ENCODE peak calls at places on chromosomes 16 and 17, in eight cellular contexts. One of them, this sample, is unnamed.

GRCh38 chr17:68377771-68378201 is 79.5 kb downstream of the WIPI1 start:
- DNase-seq in A549: no peak
- DNase-seq in heart right ventricle: no peak
- DNase-seq in GM10248: no peak
- DNase-seq in fibroblast of mammary gland: no peak
- DNase-seq in retinal pigment epithelial cell: no peak
- DNase-seq in transverse colon: no peak
- DNase-seq in fibroblast of lung: no peak
- DNase-seq in this sample: no peak

GRCh38 chr17:63835167-63835720 is 7.2 kb downstream of the SMARCD2 start:
- DNase-seq in A549: no peak
- DNase-seq in heart right ventricle: no peak
- DNase-seq in GM10248: no peak
- DNase-seq in fibroblast of mammary gland: no peak
- DNase-seq in retinal pigment epithelial cell: no peak
- DNase-seq in transverse colon: no peak
- DNase-seq in fibroblast of lung: no peak
- DNase-seq in this sample: no peak

GRCh38 chr16:529012-529575 is 1.6 kb downstream of the CAPN15 start:
- DNase-seq in A549: no peak
- DNase-seq in heart right ventricle: no peak
- DNase-seq in GM10248: no peak
- DNase-seq in fibroblast of mammary gland: peak
- DNase-seq in retinal pigment epithelial cell: no peak
- DNase-seq in transverse colon: peak
- DNase-seq in fibroblast of lung: no peak
- DNase-seq in this sample: no peak

GRCh38 chr16:86072328-86073102 is 173.6 kb downstream of the IRF8 start:
- DNase-seq in A549: peak
- DNase-seq in heart right ventricle: peak
- DNase-seq in GM10248: peak
- DNase-seq in fibroblast of mammary gland: peak
- DNase-seq in retinal pigment epithelial cell: peak
- DNase-seq in transverse colon: peak
- DNase-seq in fibroblast of lung: peak
- DNase-seq in this sample: peak

GRCh38 chr16:10982430-10983174 is 38.2 kb downstream of the CLEC16A start:
- DNase-seq in A549: no peak
- DNase-seq in heart right ventricle: peak
- DNase-seq in GM10248: peak
- DNase-seq in fibroblast of mammary gland: peak
- DNase-seq in retinal pigment epithelial cell: no peak
- DNase-seq in transverse colon: no peak
- DNase-seq in fibroblast of lung: no peak
- DNase-seq in this sample: no peak

GRCh38 chr17:50514936-50515702 is 6.9 kb downstream of the MYCBPAP start:
- DNase-seq in A549: no peak
- DNase-seq in heart right ventricle: no peak
- DNase-seq in GM10248: no peak
- DNase-seq in fibroblast of mammary gland: peak
- DNase-seq in retinal pigment epithelial cell: no peak
- DNase-seq in transverse colon: no peak
- DNase-seq in fibroblast of lung: no peak
- DNase-seq in this sample: no peak

GRCh38 chr17:29176500-29177351 is 3.5 kb downstream of the MYO18A start:
- DNase-seq in A549: peak
- DNase-seq in heart right ventricle: no peak
- DNase-seq in GM10248: peak
- DNase-seq in fibroblast of mammary gland: peak
- DNase-seq in retinal pigment epithelial cell: no peak
- DNase-seq in transverse colon: peak
- DNase-seq in fibroblast of lung: peak
- DNase-seq in this sample: peak

GRCh38 chr16:80449332-80449731 is 91.5 kb upstream of the DYNLRB2 start:
- DNase-seq in A549: no peak
- DNase-seq in heart right ventricle: no peak
- DNase-seq in GM10248: no peak
- DNase-seq in fibroblast of mammary gland: no peak
- DNase-seq in retinal pigment epithelial cell: no peak
- DNase-seq in transverse colon: no peak
- DNase-seq in fibroblast of lung: no peak
- DNase-seq in this sample: no peak

GRCh38 chr17:15969463-15969862 is 24.5 kb downstream of the ADORA2B start:
- DNase-seq in A549: no peak
- DNase-seq in heart right ventricle: no peak
- DNase-seq in GM10248: no peak
- DNase-seq in fibroblast of mammary gland: no peak
- DNase-seq in retinal pigment epithelial cell: no peak
- DNase-seq in transverse colon: no peak
- DNase-seq in fibroblast of lung: no peak
- DNase-seq in this sample: no peak

GRCh38 chr16:11038777-11039176 is 94.4 kb downstream of the CLEC16A start:
- DNase-seq in A549: no peak
- DNase-seq in heart right ventricle: no peak
- DNase-seq in GM10248: no peak
- DNase-seq in fibroblast of mammary gland: no peak
- DNase-seq in retinal pigment epithelial cell: no peak
- DNase-seq in transverse colon: peak
- DNase-seq in fibroblast of lung: no peak
- DNase-seq in this sample: no peak

GRCh38 chr17:17499402-17500145 is 3.4 kb upstream of the RASD1 start:
- DNase-seq in A549: no peak
- DNase-seq in heart right ventricle: no peak
- DNase-seq in GM10248: no peak
- DNase-seq in fibroblast of mammary gland: no peak
- DNase-seq in retinal pigment epithelial cell: no peak
- DNase-seq in transverse colon: no peak
- DNase-seq in fibroblast of lung: no peak
- DNase-seq in this sample: no peak

GRCh38 chr17:31858647-31859486 is at the start of gene COPRS:
- DNase-seq in A549: peak
- DNase-seq in heart right ventricle: peak
- DNase-seq in GM10248: peak
- DNase-seq in fibroblast of mammary gland: peak
- DNase-seq in retinal pigment epithelial cell: no peak
- DNase-seq in transverse colon: peak
- DNase-seq in fibroblast of lung: peak
- DNase-seq in this sample: peak

GRCh38 chr16:1727651-1728624 is 21.9 kb downstream of the MAPK8IP3 start:
- DNase-seq in A549: no peak
- DNase-seq in heart right ventricle: no peak
- DNase-seq in GM10248: no peak
- DNase-seq in fibroblast of mammary gland: no peak
- DNase-seq in retinal pigment epithelial cell: no peak
- DNase-seq in transverse colon: no peak
- DNase-seq in fibroblast of lung: no peak
- DNase-seq in this sample: no peak

GRCh38 chr16:2025878-2026460 is 733 bp upstream of the NHERF2 start:
- DNase-seq in A549: no peak
- DNase-seq in heart right ventricle: peak
- DNase-seq in GM10248: no peak
- DNase-seq in fibroblast of mammary gland: no peak
- DNase-seq in retinal pigment epithelial cell: no peak
- DNase-seq in transverse colon: no peak
- DNase-seq in fibroblast of lung: no peak
- DNase-seq in this sample: no peak

GRCh38 chr16:57815987-57816745 is 13.9 kb upstream of the KIFC3 start:
- DNase-seq in A549: peak
- DNase-seq in heart right ventricle: peak
- DNase-seq in GM10248: peak
- DNase-seq in fibroblast of mammary gland: peak
- DNase-seq in retinal pigment epithelial cell: peak
- DNase-seq in transverse colon: peak
- DNase-seq in fibroblast of lung: peak
- DNase-seq in this sample: peak

GRCh38 chr17:6084226-6085161 is 14.3 kb downstream of the WSCD1 start:
- DNase-seq in A549: no peak
- DNase-seq in heart right ventricle: no peak
- DNase-seq in GM10248: no peak
- DNase-seq in fibroblast of mammary gland: no peak
- DNase-seq in retinal pigment epithelial cell: no peak
- DNase-seq in transverse colon: no peak
- DNase-seq in fibroblast of lung: peak
- DNase-seq in this sample: no peak

GRCh38 chr17:80944326-80944725 is 47.3 kb upstream of the CHMP6 start:
- DNase-seq in A549: no peak
- DNase-seq in heart right ventricle: no peak
- DNase-seq in GM10248: no peak
- DNase-seq in fibroblast of mammary gland: no peak
- DNase-seq in retinal pigment epithelial cell: no peak
- DNase-seq in transverse colon: no peak
- DNase-seq in fibroblast of lung: no peak
- DNase-seq in this sample: peak

GRCh38 chr17:48470388-48471034 is 40.5 kb upstream of the SKAP1 start:
- DNase-seq in A549: no peak
- DNase-seq in heart right ventricle: no peak
- DNase-seq in GM10248: no peak
- DNase-seq in fibroblast of mammary gland: peak
- DNase-seq in retinal pigment epithelial cell: no peak
- DNase-seq in transverse colon: no peak
- DNase-seq in fibroblast of lung: peak
- DNase-seq in this sample: no peak
- TF ChIP-seq CTCF in A549: no peak
- TF ChIP-seq CTCF in heart right ventricle: no peak
- TF ChIP-seq CTCF in GM10248: no peak
- TF ChIP-seq CTCF in fibroblast of mammary gland: no peak
- TF ChIP-seq CTCF in retinal pigment epithelial cell: no peak
- TF ChIP-seq CTCF in transverse colon: no peak
- TF ChIP-seq CTCF in fibroblast of lung: no peak
- TF ChIP-seq CTCF in this sample: no peak

GRCh38 chr16:72098936-72099335 is 5.3 kb downstream of the DHX38 start:
- DNase-seq in A549: no peak
- DNase-seq in heart right ventricle: no peak
- DNase-seq in GM10248: no peak
- DNase-seq in fibroblast of mammary gland: no peak
- DNase-seq in retinal pigment epithelial cell: no peak
- DNase-seq in transverse colon: no peak
- DNase-seq in fibroblast of lung: no peak
- DNase-seq in this sample: no peak

GRCh38 chr16:72091217-72091616 is 2.2 kb downstream of the TXNL4B start:
- DNase-seq in A549: no peak
- DNase-seq in heart right ventricle: no peak
- DNase-seq in GM10248: no peak
- DNase-seq in fibroblast of mammary gland: no peak
- DNase-seq in retinal pigment epithelial cell: no peak
- DNase-seq in transverse colon: no peak
- DNase-seq in fibroblast of lung: no peak
- DNase-seq in this sample: no peak

GRCh38 chr16:72094266-72094610 is 591 bp downstream of the DHX38 start:
- DNase-seq in A549: no peak
- DNase-seq in heart right ventricle: no peak
- DNase-seq in GM10248: no peak
- DNase-seq in fibroblast of mammary gland: no peak
- DNase-seq in retinal pigment epithelial cell: no peak
- DNase-seq in transverse colon: no peak
- DNase-seq in fibroblast of lung: no peak
- DNase-seq in this sample: no peak

GRCh38 chr16:72092832-72093447 is 480 bp downstream of the TXNL4B start:
- DNase-seq in A549: peak
- DNase-seq in heart right ventricle: no peak
- DNase-seq in GM10248: no peak
- DNase-seq in fibroblast of mammary gland: peak
- DNase-seq in retinal pigment epithelial cell: no peak
- DNase-seq in transverse colon: no peak
- DNase-seq in fibroblast of lung: peak
- DNase-seq in this sample: no peak

DNA sequence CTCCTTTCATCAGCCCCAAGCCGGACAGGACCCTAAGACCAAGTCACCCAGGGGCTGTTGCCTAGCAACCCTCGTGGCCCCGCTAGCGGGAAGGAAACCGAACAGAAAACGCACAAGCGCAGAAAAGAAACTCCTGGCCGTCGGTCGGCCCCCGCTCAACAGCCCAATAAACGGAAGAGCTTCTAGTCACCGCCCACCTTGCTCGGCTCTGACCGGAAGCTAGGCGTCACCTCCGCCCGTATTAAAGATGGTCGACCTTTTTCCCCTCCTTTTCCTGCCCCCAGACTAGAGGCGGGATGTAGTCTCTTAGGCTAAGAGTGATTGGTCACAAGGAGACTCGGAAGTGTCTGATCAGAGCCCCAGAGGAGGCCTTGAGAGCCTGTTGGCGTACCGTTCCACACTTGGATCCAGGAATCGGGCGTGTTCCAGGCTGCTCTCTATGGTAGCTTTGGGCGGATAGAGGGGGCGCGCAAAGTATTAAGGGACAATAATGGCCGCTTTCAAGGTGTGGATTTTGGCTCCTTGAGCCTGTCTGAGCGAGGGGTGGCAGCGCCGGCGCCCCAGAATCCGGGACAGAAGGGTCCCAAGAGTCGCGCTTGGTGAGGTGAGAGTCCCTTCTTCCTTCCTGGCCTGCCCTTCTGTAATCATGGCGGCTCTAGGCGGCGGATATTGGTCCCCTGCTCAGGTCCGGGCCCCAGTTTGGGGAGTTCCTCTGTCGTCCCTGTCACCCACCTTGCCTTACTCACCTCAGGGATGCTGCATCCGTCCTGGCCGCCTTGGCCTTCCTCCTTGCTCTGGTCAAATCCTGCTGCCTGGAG is at the start of the genes DHX38 and TXNL4B:
- DNase-seq in A549: peak
- DNase-seq in heart right ventricle: peak
- DNase-seq in GM10248: peak
- DNase-seq in fibroblast of mammary gland: peak
- DNase-seq in retinal pigment epithelial cell: peak
- DNase-seq in transverse colon: peak
- DNase-seq in fibroblast of lung: peak
- DNase-seq in this sample: peak
- TF ChIP-seq CTCF in A549: no peak
- TF ChIP-seq CTCF in heart right ventricle: no peak
- TF ChIP-seq CTCF in GM10248: no peak
- TF ChIP-seq CTCF in fibroblast of mammary gland: no peak
- TF ChIP-seq CTCF in retinal pigment epithelial cell: no peak
- TF ChIP-seq CTCF in transverse colon: no peak
- TF ChIP-seq CTCF in fibroblast of lung: no peak
- TF ChIP-seq CTCF in this sample: no peak

GRCh38 chr17:12666718-12667117 is 1.0 kb downstream of the MYOCD start:
- DNase-seq in A549: no peak
- DNase-seq in heart right ventricle: no peak
- DNase-seq in GM10248: no peak
- DNase-seq in fibroblast of mammary gland: no peak
- DNase-seq in retinal pigment epithelial cell: no peak
- DNase-seq in transverse colon: no peak
- DNase-seq in fibroblast of lung: no peak
- DNase-seq in this sample: no peak
- TF ChIP-seq CTCF in A549: no peak
- TF ChIP-seq CTCF in heart right ventricle: no peak
- TF ChIP-seq CTCF in GM10248: no peak
- TF ChIP-seq CTCF in fibroblast of mammary gland: no peak
- TF ChIP-seq CTCF in retinal pigment epithelial cell: no peak
- TF ChIP-seq CTCF in transverse colon: no peak
- TF ChIP-seq CTCF in fibroblast of lung: no peak
- TF ChIP-seq CTCF in this sample: no peak

DNA sequence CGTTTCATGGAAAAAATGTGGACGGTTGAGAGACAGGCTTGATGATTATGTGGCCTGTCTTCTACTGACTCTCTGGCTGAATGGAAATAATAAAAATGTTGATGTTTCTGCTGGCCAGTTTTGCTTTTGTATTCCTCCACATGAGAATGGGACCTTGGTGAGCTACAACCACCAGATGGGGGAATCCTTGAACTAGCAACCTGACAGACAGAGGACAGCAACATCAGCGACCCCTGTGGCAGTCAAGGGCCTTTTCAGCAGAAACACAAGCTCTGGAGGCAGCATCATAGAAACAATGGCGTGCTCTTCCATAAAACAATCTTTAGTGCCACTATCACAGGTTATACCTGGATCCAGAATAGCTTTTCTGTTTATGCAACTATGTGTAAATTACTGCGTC is 84.0 kb upstream of the ATP2A3 start:
- DNase-seq in A549: no peak
- DNase-seq in heart right ventricle: no peak
- DNase-seq in GM10248: no peak
- DNase-seq in fibroblast of mammary gland: peak
- DNase-seq in retinal pigment epithelial cell: no peak
- DNase-seq in transverse colon: no peak
- DNase-seq in fibroblast of lung: no peak
- DNase-seq in this sample: no peak
- TF ChIP-seq CTCF in A549: no peak
- TF ChIP-seq CTCF in heart right ventricle: no peak
- TF ChIP-seq CTCF in GM10248: no peak
- TF ChIP-seq CTCF in fibroblast of mammary gland: no peak
- TF ChIP-seq CTCF in retinal pigment epithelial cell: no peak
- TF ChIP-seq CTCF in transverse colon: no peak
- TF ChIP-seq CTCF in fibroblast of lung: no peak
- TF ChIP-seq CTCF in this sample: no peak

This sample was measured in glutamatergic neuron.